ENCODE peak calls at places on chromosomes 16 and 17, in four cellular contexts. One of them, this sample, is unnamed.

GRCh38 chr17:28276011-28276410 is 43.0 kb upstream of the TMEM97 start:
- DNase-seq in SK-N-SH: no peak
- DNase-seq in HepG2: no peak
- DNase-seq in GM12878: no peak
- DNase-seq in this sample: no peak

GRCh38 chr17:27546624-27547300 is 84.2 kb upstream of the LGALS9 start:
- DNase-seq in SK-N-SH: no peak
- DNase-seq in HepG2: no peak
- DNase-seq in GM12878: peak; percentile 66
- DNase-seq in this sample: no peak

GRCh38 chr17:67990909-67991308 is 5.4 kb downstream of the C17orf58 start:
- DNase-seq in SK-N-SH: no peak
- DNase-seq in HepG2: no peak
- DNase-seq in GM12878: no peak
- DNase-seq in this sample: no peak

GRCh38 chr17:29005936-29006438 is at the start of gene SEZ6:
- DNase-seq in SK-N-SH: peak; percentile 94
- DNase-seq in HepG2: peak; percentile 44
- DNase-seq in GM12878: no peak
- DNase-seq in this sample: peak; percentile 93

GRCh38 chr16:27401768-27402568 is at the start of gene IL21R:
- DNase-seq in SK-N-SH: peak; percentile 38
- DNase-seq in HepG2: no peak
- DNase-seq in GM12878: peak; percentile 85
- DNase-seq in this sample: no peak

GRCh38 chr16:64615647-64616280 is 506.1 kb downstream of the CDH11 start:
- DNase-seq in SK-N-SH: no peak
- DNase-seq in HepG2: no peak
- DNase-seq in GM12878: no peak
- DNase-seq in this sample: no peak

GRCh38 chr17:63039342-63039741 is 73.3 kb downstream of the TANC2 start:
- DNase-seq in SK-N-SH: no peak
- DNase-seq in HepG2: no peak
- DNase-seq in GM12878: no peak
- DNase-seq in this sample: no peak

GRCh38 chr17:8991514-8992285 is 26.2 kb upstream of the PIK3R5 start:
- DNase-seq in SK-N-SH: peak; percentile 53
- DNase-seq in HepG2: peak; percentile 24
- DNase-seq in GM12878: no peak
- DNase-seq in this sample: peak; percentile 44

GRCh38 chr17:41592601-41593305 is 6.1 kb upstream of the KRT14 start:
- DNase-seq in SK-N-SH: no peak
- DNase-seq in HepG2: no peak
- DNase-seq in GM12878: no peak
- DNase-seq in this sample: no peak

GRCh38 chr17:2172447-2172938 is 117.6 kb downstream of the HIC1 start:
- DNase-seq in SK-N-SH: no peak
- DNase-seq in HepG2: no peak
- DNase-seq in GM12878: no peak
- DNase-seq in this sample: no peak

GRCh38 chr17:79005063-79005861 is 4.3 kb downstream of the CANT1 start:
- DNase-seq in SK-N-SH: no peak
- DNase-seq in HepG2: no peak
- DNase-seq in GM12878: no peak
- DNase-seq in this sample: no peak

GRCh38 chr17:56577810-56578209 is 15.7 kb upstream of the NOG start:
- DNase-seq in SK-N-SH: no peak
- DNase-seq in HepG2: no peak
- DNase-seq in GM12878: no peak
- DNase-seq in this sample: no peak

GRCh38 chr17:18967806-18968744 is 16.1 kb downstream of the SLC5A10 start:
- DNase-seq in SK-N-SH: no peak
- DNase-seq in HepG2: no peak
- DNase-seq in GM12878: no peak
- DNase-seq in this sample: peak; percentile 59

GRCh38 chr17:56009795-56010715 is 143.2 kb upstream of the ANKFN1 start:
- DNase-seq in SK-N-SH: no peak
- DNase-seq in HepG2: no peak
- DNase-seq in GM12878: no peak
- DNase-seq in this sample: no peak

GRCh38 chr17:75472119-75472518 is 15.7 kb downstream of the TMEM94 start:
- DNase-seq in SK-N-SH: no peak
- DNase-seq in HepG2: no peak
- DNase-seq in GM12878: no peak
- DNase-seq in this sample: no peak

GRCh38 chr16:65120811-65121721 is 797 bp downstream of the CDH11 start:
- DNase-seq in SK-N-SH: peak; percentile 62
- DNase-seq in HepG2: no peak
- DNase-seq in GM12878: no peak
- DNase-seq in this sample: no peak

GRCh38 chr17:31415004-31415454 is 23.6 kb downstream of the RAB11FIP4 start:
- DNase-seq in SK-N-SH: no peak
- DNase-seq in HepG2: peak; percentile 11
- DNase-seq in GM12878: no peak
- DNase-seq in this sample: no peak

GRCh38 chr16:17235147-17235817 is 235.5 kb downstream of the XYLT1 start:
- DNase-seq in SK-N-SH: no peak
- DNase-seq in HepG2: no peak
- DNase-seq in GM12878: no peak
- DNase-seq in this sample: no peak

GRCh38 chr16:3599121-3599520 is 12.3 kb downstream of the SLX4 start:
- DNase-seq in SK-N-SH: no peak
- DNase-seq in HepG2: peak; percentile 18
- DNase-seq in GM12878: no peak
- DNase-seq in this sample: no peak

GRCh38 chr16:68300736-68301459 is 9.8 kb downstream of the SLC7A6OS start:
- DNase-seq in SK-N-SH: no peak
- DNase-seq in HepG2: no peak
- DNase-seq in GM12878: no peak
- DNase-seq in this sample: no peak

GRCh38 chr16:89412811-89413210 is 77.5 kb downstream of the ANKRD11 start:
- DNase-seq in SK-N-SH: peak; percentile 61
- DNase-seq in HepG2: peak; percentile 74
- DNase-seq in GM12878: no peak
- DNase-seq in this sample: peak; percentile 63

GRCh38 chr17:8649157-8650118 is 18.9 kb upstream of the MYH10 start:
- DNase-seq in SK-N-SH: no peak
- DNase-seq in HepG2: no peak
- DNase-seq in GM12878: no peak
- DNase-seq in this sample: no peak

GRCh38 chr16:88640520-88641247 is 2.3 kb downstream of the IL17C start:
- DNase-seq in SK-N-SH: no peak
- DNase-seq in HepG2: no peak
- DNase-seq in GM12878: no peak
- DNase-seq in this sample: no peak

GRCh38 chr17:34797724-34798123 is 163.5 kb downstream of the CCT6B start:
- DNase-seq in SK-N-SH: no peak
- DNase-seq in HepG2: peak; percentile 6
- DNase-seq in GM12878: no peak
- DNase-seq in this sample: peak; percentile 42

GRCh38 chr17:51257150-51258081 is 2.4 kb downstream of the MBTD1 start:
- DNase-seq in SK-N-SH: no peak
- DNase-seq in HepG2: no peak
- DNase-seq in GM12878: no peak
- DNase-seq in this sample: no peak

GRCh38 chr17:18246880-18247612 is 11.5 kb downstream of the FLII start:
- DNase-seq in SK-N-SH: peak; percentile 87
- DNase-seq in HepG2: no peak
- DNase-seq in GM12878: no peak
- DNase-seq in this sample: peak; percentile 89

GRCh38 chr17:12667299-12667958 is 1.7 kb downstream of the MYOCD start:
- DNase-seq in SK-N-SH: peak; percentile 13
- DNase-seq in HepG2: peak; percentile 62
- DNase-seq in GM12878: no peak
- DNase-seq in this sample: peak; percentile 34

GRCh38 chr17:33580215-33580614 is 287.1 kb upstream of the ASIC2 start:
- DNase-seq in SK-N-SH: no peak
- DNase-seq in HepG2: no peak
- DNase-seq in GM12878: no peak
- DNase-seq in this sample: no peak

GRCh38 chr16:27529962-27530361 is 19.8 kb downstream of the GTF3C1 start:
- DNase-seq in SK-N-SH: no peak
- DNase-seq in HepG2: no peak
- DNase-seq in GM12878: no peak
- DNase-seq in this sample: no peak

GRCh38 chr16:14955546-14956231 is 18.4 kb downstream of the NPIPA1 start:
- DNase-seq in SK-N-SH: no peak
- DNase-seq in HepG2: no peak
- DNase-seq in GM12878: no peak
- DNase-seq in this sample: no peak

GRCh38 chr16:66502020-66502913 is 47.7 kb downstream of the TK2 start:
- DNase-seq in SK-N-SH: no peak
- DNase-seq in HepG2: peak; percentile 47
- DNase-seq in GM12878: no peak
- DNase-seq in this sample: no peak

GRCh38 chr17:4362141-4362540 is 4.3 kb downstream of the UBE2G1 start:
- DNase-seq in SK-N-SH: no peak
- DNase-seq in HepG2: no peak
- DNase-seq in GM12878: no peak
- DNase-seq in this sample: no peak

GRCh38 chr16:69131749-69132423 is 502 bp downstream of the CHTF8 start:
- DNase-seq in SK-N-SH: peak; percentile 99
- DNase-seq in HepG2: peak; percentile 79
- DNase-seq in GM12878: peak; percentile 24
- DNase-seq in this sample: peak; percentile 95

GRCh38 chr16:79229371-79229770 is 371.2 kb downstream of the MAF start:
- DNase-seq in SK-N-SH: no peak
- DNase-seq in HepG2: no peak
- DNase-seq in GM12878: no peak
- DNase-seq in this sample: no peak

GRCh38 chr17:67210915-67211314 is 34.1 kb downstream of the HELZ start:
- DNase-seq in SK-N-SH: no peak
- DNase-seq in HepG2: no peak
- DNase-seq in GM12878: no peak
- DNase-seq in this sample: no peak

GRCh38 chr16:15950167-15950854 is 895 bp downstream of the ABCC1 start:
- DNase-seq in SK-N-SH: peak; percentile 68
- DNase-seq in HepG2: peak; percentile 40
- DNase-seq in GM12878: no peak
- DNase-seq in this sample: peak; percentile 55

GRCh38 chr17:43372273-43372911 is 26.4 kb upstream of the ARL4D start:
- DNase-seq in SK-N-SH: no peak
- DNase-seq in HepG2: no peak
- DNase-seq in GM12878: peak; percentile 79
- DNase-seq in this sample: no peak

DNA sequence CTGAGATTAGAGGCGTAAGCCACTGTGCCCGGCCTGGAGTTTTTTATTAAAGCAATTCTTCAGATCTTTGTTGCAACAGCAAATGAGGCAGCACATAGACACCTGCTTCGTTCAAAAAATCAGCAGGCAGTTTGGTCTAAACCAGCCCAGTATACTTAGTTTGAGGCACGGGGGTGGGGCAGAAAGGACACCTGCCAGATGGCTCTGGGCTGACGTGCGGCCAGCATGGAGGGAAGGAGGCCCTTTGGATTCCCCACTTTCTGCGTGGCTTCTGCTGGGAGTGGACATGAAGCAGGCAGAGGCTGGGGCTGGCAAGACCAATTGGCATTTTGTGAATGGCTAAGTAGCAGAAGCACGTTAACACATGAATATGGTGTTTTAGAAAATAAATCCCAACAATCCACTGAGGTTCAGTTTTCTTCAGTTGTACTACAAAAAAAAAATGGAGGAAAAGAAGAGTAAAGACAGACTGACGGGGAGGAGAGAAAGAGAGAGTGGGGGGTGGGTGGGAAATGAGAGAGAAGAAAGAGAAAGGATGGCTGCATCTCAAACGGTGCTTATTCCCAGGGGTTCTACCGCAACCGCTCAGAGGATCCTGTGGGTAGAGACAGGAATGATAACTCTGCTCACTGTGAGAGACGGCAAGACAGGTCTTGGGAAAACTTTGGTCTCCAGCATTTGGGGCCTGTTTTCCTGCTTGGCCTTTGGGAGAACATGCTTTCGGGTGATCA is 16.3 kb downstream of the C16orf46 start:
- DNase-seq in SK-N-SH: no peak
- DNase-seq in HepG2: no peak
- DNase-seq in GM12878: no peak
- DNase-seq in this sample: no peak
- TF ChIP-seq TAF1 in SK-N-SH: no peak
- TF ChIP-seq TAF1 in HepG2: no peak
- TF ChIP-seq TAF1 in GM12878: no peak
- TF ChIP-seq TAF1 in this sample: no peak

DNA sequence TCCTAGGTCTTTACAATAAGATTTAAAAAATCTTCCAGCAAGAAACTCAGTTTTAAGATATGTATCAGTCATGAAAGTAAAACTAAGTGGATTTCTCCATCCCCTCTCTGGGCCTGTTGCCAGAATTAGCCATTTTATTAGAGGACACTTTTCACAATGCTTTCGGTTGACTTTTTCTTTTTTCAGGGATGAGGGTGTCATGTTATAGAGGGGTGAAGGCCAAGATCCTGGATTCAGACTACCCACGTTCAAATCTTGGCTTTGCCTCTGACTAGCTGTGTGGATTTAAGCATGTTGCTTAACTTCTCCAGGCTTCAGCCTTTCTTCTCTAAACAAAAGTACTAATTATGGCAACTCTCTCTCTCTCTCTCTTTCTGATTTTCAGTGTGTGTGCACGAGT is 111.7 kb upstream of the COX10 start:
- DNase-seq in SK-N-SH: no peak
- DNase-seq in HepG2: no peak
- DNase-seq in GM12878: no peak
- DNase-seq in this sample: no peak
- TF ChIP-seq SMC3 in SK-N-SH: no peak
- TF ChIP-seq SMC3 in HepG2: no peak
- TF ChIP-seq SMC3 in GM12878: no peak
- TF ChIP-seq SMC3 in this sample: no peak

GRCh38 chr16:1740234-1740633 is 31.1 kb downstream of the NME3 start:
- DNase-seq in SK-N-SH: no peak
- DNase-seq in HepG2: no peak
- DNase-seq in GM12878: no peak
- DNase-seq in this sample: no peak
- TF ChIP-seq TAF1 in SK-N-SH: no peak
- TF ChIP-seq TAF1 in HepG2: no peak
- TF ChIP-seq TAF1 in GM12878: no peak
- TF ChIP-seq TAF1 in this sample: no peak

DNA sequence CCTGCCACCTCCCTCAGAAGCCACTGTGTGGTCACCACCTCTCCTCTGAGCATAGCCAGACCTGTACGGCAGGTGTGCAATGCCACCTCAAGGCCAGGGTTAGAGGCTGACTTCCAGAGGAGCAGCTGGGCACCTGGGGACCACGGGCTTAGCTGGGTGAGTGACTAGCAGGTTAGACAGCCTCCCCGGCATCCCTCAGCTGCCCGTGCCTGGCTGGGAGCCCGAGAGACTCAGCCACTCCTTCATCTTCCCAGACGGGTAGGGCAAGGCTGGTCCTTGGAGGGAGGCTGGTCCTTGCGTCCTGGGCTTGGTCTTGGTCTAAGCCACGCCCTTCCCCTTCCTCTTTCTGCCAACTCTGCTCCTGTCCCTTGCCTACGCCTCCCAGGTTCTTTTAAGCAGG is 7.8 kb downstream of the CRHR1 start:
- DNase-seq in SK-N-SH: no peak
- DNase-seq in HepG2: no peak
- DNase-seq in GM12878: no peak
- DNase-seq in this sample: no peak
- TF ChIP-seq SMC3 in SK-N-SH: no peak
- TF ChIP-seq SMC3 in HepG2: no peak
- TF ChIP-seq SMC3 in GM12878: no peak
- TF ChIP-seq SMC3 in this sample: no peak

This sample was measured in K562.